ENCODE peak calls at places on chromosomes 7 and 10, in ten cellular contexts. N is fibroblast of mammary gland, Z is kidney epithelial cell, V is H7, B is pancreas, L is BJ, K is lower lobe of right lung, P is stomach, D is GM23248, S is A549. W is an unnamed sample.
A peak's percentile ranks its signal among the peaks of the same experiment; 100 is the strongest.

GRCh38 chr10:73917566-73918305 is 6.8 kb downstream of the PLAU start:
- DNase-seq in Z (no peak), K (no peak), S (no peak), V (no peak), N (no peak), P (no peak), D (no peak), B (no peak), L (no peak), W (no peak)

GRCh38 chr7:132123763-132124162 is 452.5 kb downstream of the PLXNA4 start:
- DNase-seq in P (no peak), B (no peak), V (peak; percentile 84), L (no peak), S (no peak), D (no peak), Z (no peak), N (no peak), K (no peak), W (no peak)

GRCh38 chr10:13704969-13705368 is 118.2 kb downstream of the PRPF18 start:
- DNase-seq in K (no peak), N (no peak), L (no peak), Z (no peak), P (no peak), V (no peak), D (no peak), B (no peak), S (no peak), W (no peak)

GRCh38 chr7:44398506-44398905 is 73.1 kb upstream of the CAMK2B start:
- DNase-seq in D (no peak), Z (no peak), N (no peak), B (peak; percentile 69), P (no peak), K (no peak), L (no peak), V (no peak), S (no peak), W (no peak)

GRCh38 chr10:49562893-49563292 is 24.0 kb upstream of the ERCC6 start:
- DNase-seq in N (peak; percentile 46), D (peak; percentile 81), V (no peak), L (no peak), B (no peak), S (no peak), P (no peak), Z (no peak), K (no peak), W (no peak)

GRCh38 chr10:110872145-110872983 is 636 bp downstream of the PDCD4 start:
- DNase-seq in B (peak; percentile 87), D (peak; percentile 89), P (peak; percentile 62), V (peak; percentile 81), K (peak; percentile 86), L (no peak), Z (no peak), S (peak; percentile 88), N (peak; percentile 89), W (no peak)

GRCh38 chr7:44324204-44325126 is 929 bp downstream of the CAMK2B start:
- DNase-seq in L (no peak), P (no peak), D (peak; percentile 28), Z (no peak), K (no peak), N (no peak), V (peak; percentile 77), B (no peak), S (no peak), W (no peak)

GRCh38 chr10:12063483-12063818 is 5.3 kb upstream of the DHTKD1 start:
- DNase-seq in K (no peak), N (no peak), S (no peak), P (no peak), L (no peak), Z (no peak), B (peak; percentile 13), D (no peak), V (no peak), W (no peak)

GRCh38 chr10:48291190-48291589 is 15.3 kb upstream of the MAPK8 start:
- DNase-seq in L (no peak), P (no peak), Z (no peak), B (no peak), S (no peak), V (no peak), N (no peak), K (no peak), D (no peak), W (no peak)

GRCh38 chr10:124691448-124692435 is 52.4 kb downstream of the FAM53B start:
- DNase-seq in L (no peak), P (no peak), S (no peak), K (no peak), Z (no peak), N (no peak), B (no peak), V (no peak), D (no peak), W (no peak)

GRCh38 chr7:94239661-94240234 is 154.9 kb upstream of the COL1A2 start:
- DNase-seq in B (no peak), Z (no peak), S (no peak), N (no peak), L (no peak), V (no peak), P (no peak), K (peak; percentile 66), D (no peak), W (no peak)

GRCh38 chr7:155818154-155818819 is 6.0 kb upstream of the SHH start:
- DNase-seq in P (peak; percentile 61), N (no peak), S (no peak), V (no peak), L (no peak), D (no peak), Z (no peak), K (peak; percentile 36), B (peak; percentile 56), W (no peak)

DNA sequence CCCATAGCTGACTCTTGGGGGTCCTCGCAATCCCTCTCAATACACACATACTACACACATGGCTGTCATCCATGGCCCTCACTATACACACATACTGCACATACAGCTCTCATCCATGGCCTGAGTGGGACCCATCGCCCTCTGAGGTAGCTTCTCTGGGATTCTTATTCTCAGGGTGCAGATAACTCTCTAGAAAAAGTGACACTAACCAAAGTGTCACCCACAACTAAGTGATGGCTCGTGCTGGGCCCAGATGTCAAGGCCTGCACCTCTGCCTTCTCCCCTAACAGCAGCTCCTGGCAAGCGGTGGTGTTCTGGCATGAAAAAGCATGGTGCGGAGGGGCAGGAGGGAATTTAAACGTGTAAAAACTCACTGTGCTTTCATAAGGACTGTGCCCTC is 62.7 kb upstream of the ZPBP start:
- DNase-seq in V (no peak), N (no peak), P (no peak), K (no peak), Z (no peak), L (no peak), S (no peak), D (no peak), B (no peak), W (no peak)
- H3K4me3 ChIP-seq in V (no peak overlapping the region), N (no peak overlapping the region), P (no peak overlapping the region), K (no peak overlapping the region), Z (no peak overlapping the region), L (no peak overlapping the region), S (no peak overlapping the region), D (no peak overlapping the region), B (no peak overlapping the region), W (no peak overlapping the region)

DNA sequence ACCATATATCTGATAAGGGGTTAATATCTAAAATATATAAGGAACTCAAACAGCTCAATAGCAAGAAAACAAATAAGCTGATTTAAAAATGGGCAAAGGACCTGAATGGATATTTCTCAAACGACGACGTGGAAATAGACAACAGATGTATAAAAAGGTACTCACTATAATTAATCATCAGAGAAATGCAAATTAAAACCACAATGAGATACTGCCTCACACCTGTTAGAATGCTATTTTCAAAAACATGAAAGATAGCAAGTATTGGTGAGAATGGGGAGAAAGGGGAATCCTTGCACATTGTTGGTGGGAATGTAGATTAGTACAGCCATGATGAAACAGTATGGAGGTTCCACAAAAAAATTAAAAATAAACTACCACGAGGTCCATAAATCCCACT is 163.2 kb downstream of the DKK1 start:
- DNase-seq in Z (no peak), V (no peak), B (no peak), D (no peak), K (no peak), L (no peak), N (no peak), S (no peak), P (no peak), W (no peak)
- H3K4me3 ChIP-seq in Z (no peak overlapping the region), V (no peak overlapping the region), B (no peak overlapping the region), D (no peak overlapping the region), K (no peak overlapping the region), L (no peak overlapping the region), N (no peak overlapping the region), S (no peak overlapping the region), P (no peak overlapping the region), W (no peak overlapping the region)

GRCh38 chr10:42596196-42596595 is 42.2 kb downstream of the ZNF33B start:
- DNase-seq in N (no peak), Z (no peak), P (no peak), S (no peak), L (no peak), D (no peak), V (no peak), K (no peak), B (no peak), W (no peak)

GRCh38 chr10:42598249-42598873 is 40.0 kb downstream of the ZNF33B start:
- DNase-seq in N (no peak), D (no peak), P (no peak), K (no peak), V (no peak), Z (no peak), L (no peak), B (no peak), S (no peak), W (no peak)

GRCh38 chr10:42594246-42594650 is 44.1 kb downstream of the ZNF33B start:
- DNase-seq in P (no peak), V (no peak), L (no peak), K (no peak), N (peak; percentile 73), S (no peak), B (no peak), Z (no peak), D (peak; percentile 13), W (no peak)

GRCh38 chr10:42593284-42593683 is 45.1 kb downstream of the ZNF33B start:
- DNase-seq in B (no peak), K (no peak), L (no peak), N (no peak), V (no peak), P (no peak), D (no peak), Z (no peak), S (peak; percentile 21), W (no peak)
- H3K4me3 ChIP-seq in B (no peak overlapping the region), K (no peak overlapping the region), L (no peak overlapping the region), N (no peak overlapping the region), V (no peak overlapping the region), P (no peak overlapping the region), D (no peak overlapping the region), Z (no peak overlapping the region), S (no peak overlapping the region), W (no peak overlapping the region)

DNA sequence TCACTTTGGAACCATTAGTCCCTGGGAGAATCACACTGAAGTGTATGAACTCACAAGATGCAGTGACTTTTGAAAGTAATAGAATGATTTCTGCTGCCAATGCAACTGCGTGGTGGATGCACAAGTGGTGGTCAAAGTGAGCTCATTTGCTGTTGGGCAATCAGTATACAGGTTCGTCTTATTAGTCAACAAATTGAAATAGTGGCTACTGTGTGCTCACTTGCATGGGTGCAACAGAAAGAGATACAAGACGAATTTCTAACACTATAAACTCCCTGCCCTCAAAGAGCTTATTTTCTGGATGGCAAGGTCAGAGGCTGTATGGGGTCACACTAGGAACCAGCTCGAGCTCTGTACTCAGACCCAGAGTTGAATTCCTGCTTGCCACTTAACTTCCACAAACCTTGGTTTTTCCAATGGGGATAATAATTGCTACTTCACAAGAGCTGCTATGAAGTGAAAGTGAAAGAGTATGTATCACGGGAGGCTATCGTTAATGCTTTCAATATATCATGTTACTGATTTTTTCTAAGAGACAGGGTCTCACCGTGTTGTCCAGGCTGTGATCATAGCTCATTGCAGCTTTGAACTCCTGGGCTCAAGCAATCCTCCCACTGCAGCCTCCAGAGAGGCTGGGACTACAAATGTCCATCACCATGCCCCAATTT is 8.3 kb upstream of the BCL7B start:
- DNase-seq in N (peak; percentile 64), L (no peak), D (peak; percentile 43), Z (no peak), B (no peak), K (no peak), P (no peak), V (no peak), S (no peak), W (no peak)
- H3K4me3 ChIP-seq in N (peak overlapping the region; percentile 12), L (no peak overlapping the region), D (peak overlapping the region; percentile 28), Z (no peak overlapping the region), B (no peak overlapping the region), K (peak overlapping the region; percentile 44), P (peak overlapping the region; percentile 17), V (no peak overlapping the region), S (no peak overlapping the region), W (no peak overlapping the region)

W was measured in LNCaP clone FGC.